ENCODE peak calls at places on chromosomes 4 and X, in four cellular contexts. K is chondrocyte, S is bronchial epithelial cell, T is heart left ventricle. U is an unnamed sample.

GRCh38 chrX:85379174-85379907 is at the start of gene POF1B:
- DNase-seq in K (peak; percentile 19), S (peak; percentile 52), T (no peak), U (no peak)

GRCh38 chrX:103405009-103405333 is 28.6 kb downstream of the BEX3 start:
- DNase-seq in K (no peak), S (no peak), T (no peak), U (no peak)

GRCh38 chr4:185535818-185536729 is 767 bp upstream of the PDLIM3 start:
- DNase-seq in K (no peak), S (no peak), T (peak; percentile 53), U (no peak)

GRCh38 chr4:786861-787300 is 39.0 kb downstream of the CPLX1 start:
- DNase-seq in K (peak; percentile 79), S (no peak), T (peak; percentile 63), U (peak; percentile 89)

GRCh38 chrX:21940356-21940829 is at the start of gene SMS:
- DNase-seq in K (no peak), S (peak; percentile 58), T (peak; percentile 86), U (peak; percentile 91)

GRCh38 chrX:75603833-75604232 is 81.0 kb upstream of the ZDHHC15 start:
- DNase-seq in K (no peak), S (peak; percentile 20), T (no peak), U (no peak)

GRCh38 chr4:123889376-123889945 is 492.9 kb downstream of the SPRY1 start:
- DNase-seq in K (no peak), S (no peak), T (no peak), U (no peak)

GRCh38 chr4:40316782-40317635 is 18.1 kb upstream of the CHRNA9 start:
- DNase-seq in K (no peak), S (peak; percentile 97), T (peak; percentile 31), U (no peak)

GRCh38 chr4:147351083-147351787 is 129.7 kb upstream of the EDNRA start:
- DNase-seq in K (no peak), S (peak; percentile 68), T (no peak), U (no peak)

GRCh38 chr4:83664741-83665140 is 128.8 kb downstream of the GPAT3 start:
- DNase-seq in K (no peak), S (no peak), T (no peak), U (no peak)

GRCh38 chrX:149145845-149146285 is 359.2 kb downstream of the IDS start:
- DNase-seq in K (no peak), S (no peak), T (no peak), U (no peak)

GRCh38 chr4:6408263-6408662 is 64.2 kb downstream of the PPP2R2C start:
- DNase-seq in K (no peak), S (no peak), T (no peak), U (no peak)

GRCh38 chr4:113278324-113278934 is 229.0 kb downstream of the ANK2 start:
- DNase-seq in K (no peak), S (peak; percentile 65), T (peak; percentile 70), U (peak; percentile 53)

GRCh38 chr4:40087799-40088366 is 31.2 kb downstream of the N4BP2 start:
- DNase-seq in K (no peak), S (no peak), T (no peak), U (no peak)

GRCh38 chr4:116066711-116067245 is 953.4 kb upstream of the NDST4 start:
- DNase-seq in K (no peak), S (peak; percentile 71), T (no peak), U (no peak)

GRCh38 chr4:185374027-185374426 is 21.7 kb downstream of the LRP2BP start:
- DNase-seq in K (no peak), S (no peak), T (no peak), U (no peak)

GRCh38 chrX:3651272-3651671 is 62.2 kb downstream of the PRKX start:
- DNase-seq in K (no peak), S (peak; percentile 19), T (no peak), U (no peak)

GRCh38 chr4:38673109-38673978 is 9.3 kb downstream of the KLF3 start:
- DNase-seq in K (no peak), S (peak; percentile 94), T (peak; percentile 64), U (peak; percentile 89)

GRCh38 chr4:62023633-62024032 is 823.5 kb downstream of the ADGRL3 start:
- DNase-seq in K (no peak), S (peak; percentile 44), T (no peak), U (no peak)

GRCh38 chr4:30396772-30397475 is 323.2 kb upstream of the PCDH7 start:
- DNase-seq in K (no peak), S (peak; percentile 61), T (no peak), U (no peak)

GRCh38 chr4:153223418-153223792 is 19.2 kb downstream of the TRIM2 start:
- DNase-seq in K (no peak), S (no peak), T (no peak), U (no peak)
- TF ChIP-seq CTCF in K (no peak), S (no peak), T (no peak), U (no peak)

GRCh38 chr4:111943796-111944203 is 201.5 kb upstream of the FAM241A start:
- DNase-seq in K (no peak), S (peak; percentile 69), T (no peak), U (peak; percentile 41)
- TF ChIP-seq CTCF in K (peak; percentile 44), S (peak; percentile 82), T (peak; percentile 26), U (peak; percentile 6)

GRCh38 chrX:128781506-128781905 is 729.3 kb upstream of the ACTRT1 start:
- DNase-seq in K (no peak), S (no peak), T (no peak), U (peak; percentile 30)
- TF ChIP-seq CTCF in K (peak; percentile 33), S (peak; percentile 39), T (peak; percentile 22), U (no peak)

GRCh38 chr4:164701665-164702064 is 52.3 kb upstream of the SMIM31 start:
- DNase-seq in K (no peak), S (no peak), T (no peak), U (no peak)

GRCh38 chr4:164695650-164696049 is 58.3 kb upstream of the SMIM31 start:
- DNase-seq in K (no peak), S (no peak), T (no peak), U (no peak)

GRCh38 chr4:164700471-164700870 is 53.5 kb upstream of the SMIM31 start:
- DNase-seq in K (no peak), S (peak; percentile 7), T (no peak), U (no peak)
- TF ChIP-seq CTCF in K (peak; percentile 46), S (peak; percentile 33), T (no peak), U (no peak)

GRCh38 chr4:3452376-3452775 is 10.6 kb downstream of the HGFAC start:
- DNase-seq in K (no peak), S (no peak), T (no peak), U (peak; percentile 31)
- TF ChIP-seq CTCF in K (peak; percentile 60), S (peak; percentile 12), T (peak; percentile 30), U (peak; percentile 8)

DNA sequence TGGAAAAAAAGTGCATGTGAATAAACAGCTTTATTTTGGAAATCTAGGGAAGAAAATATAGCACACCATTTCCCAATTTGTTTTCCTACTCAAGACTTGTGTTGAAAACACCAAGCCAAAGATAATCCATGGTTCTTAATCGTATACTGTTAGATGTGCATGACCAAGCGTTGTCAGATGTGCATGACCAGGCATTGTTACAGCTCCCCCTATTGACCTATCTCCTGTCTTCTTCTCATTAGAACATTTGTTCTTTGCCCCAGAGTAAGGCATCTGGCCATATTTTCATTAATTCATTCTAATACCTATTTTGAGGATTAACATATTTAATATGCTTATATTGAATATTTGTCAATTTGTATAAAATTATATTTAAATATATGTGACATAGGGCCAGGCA is 14.4 kb upstream of the VCX start:
- DNase-seq in K (no peak), S (no peak), T (no peak), U (no peak)
- TF ChIP-seq CTCF in K (peak; percentile 55), S (no peak), T (peak; percentile 27), U (no peak)

GRCh38 chr4:134906404-134907023 is 704.9 kb upstream of the PABPC4L start:
- DNase-seq in K (no peak), S (peak; percentile 1), T (no peak), U (no peak)
- TF ChIP-seq CTCF in K (peak; percentile 84), S (no peak), T (no peak), U (peak; percentile 16)

DNA sequence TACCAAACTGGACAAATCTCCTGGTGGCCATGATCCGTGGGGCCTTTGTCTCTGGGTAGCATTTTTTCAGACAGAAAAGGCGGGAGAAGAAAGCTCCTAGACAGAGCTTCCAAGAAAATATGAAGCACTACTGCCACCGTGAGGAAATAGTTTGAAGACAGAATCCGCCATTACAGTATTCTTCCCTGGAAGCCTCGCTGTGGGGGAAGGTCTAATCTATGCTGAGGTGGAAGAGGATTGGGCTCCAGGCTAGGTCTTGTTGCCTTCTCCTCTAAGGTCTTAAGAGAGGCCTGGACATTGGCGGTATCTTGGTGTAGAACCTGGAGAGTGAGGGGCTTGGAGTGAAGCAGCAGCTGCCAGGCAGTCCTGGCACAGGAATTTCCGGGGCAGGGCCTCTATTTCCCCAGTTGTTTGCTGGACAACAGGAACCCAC is 218.9 kb downstream of the OR13H1 start:
- DNase-seq in K (no peak), S (no peak), T (no peak), U (no peak)
- TF ChIP-seq CTCF in K (no peak), S (no peak), T (no peak), U (no peak)

DNA sequence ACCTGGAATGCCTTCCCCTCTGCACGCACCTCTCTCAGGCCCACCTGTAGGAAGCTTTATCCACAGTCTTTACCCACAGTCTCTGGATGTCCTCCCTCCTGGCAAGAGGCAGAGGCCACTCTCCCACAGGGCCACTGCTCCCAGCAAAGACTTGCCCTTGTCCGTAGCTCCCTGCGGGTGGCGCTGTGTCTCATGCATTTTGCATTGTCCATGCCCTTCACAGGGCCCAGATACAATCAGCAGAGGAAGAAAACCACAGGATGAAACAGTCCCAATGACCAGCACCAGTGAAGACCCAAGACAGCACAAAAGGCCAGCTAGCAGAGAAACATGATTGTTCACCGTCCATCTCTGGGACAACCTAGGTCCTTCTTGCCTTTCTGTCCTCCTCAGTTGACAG is 2.1 kb upstream of the NSG1 start:
- DNase-seq in K (no peak), S (peak; percentile 55), T (no peak), U (peak; percentile 21)
- TF ChIP-seq CTCF in K (peak; percentile 56), S (peak; percentile 87), T (no peak), U (peak; percentile 21)